ENCODE peak calls at places on chromosome 20, in six cellular contexts. One of them, this sample, is unnamed.

GRCh38 chr20:22951966-22952365 is 83.1 kb upstream of the SSTR4 start:
- DNase-seq in H9: no peak
- DNase-seq in hepatocyte: no peak
- DNase-seq in stomach: no peak
- DNase-seq in neuronal stem cell: no peak
- DNase-seq in CD8-positive, alpha-beta T cell: no peak
- DNase-seq in this sample: no peak

GRCh38 chr20:46304361-46304760 is 3.9 kb downstream of the CDH22 start:
- DNase-seq in H9: no peak
- DNase-seq in hepatocyte: no peak
- DNase-seq in stomach: no peak
- DNase-seq in neuronal stem cell: no peak
- DNase-seq in CD8-positive, alpha-beta T cell: no peak
- DNase-seq in this sample: no peak

GRCh38 chr20:31713312-31714049 is 9.2 kb downstream of the BCL2L1 start:
- DNase-seq in H9: peak
- DNase-seq in hepatocyte: peak
- DNase-seq in stomach: peak
- DNase-seq in neuronal stem cell: no peak
- DNase-seq in CD8-positive, alpha-beta T cell: no peak
- DNase-seq in this sample: no peak

GRCh38 chr20:29740951-29741593 is 1516.4 kb upstream of the DEFB115 start:
- DNase-seq in H9: no peak
- DNase-seq in hepatocyte: no peak
- DNase-seq in stomach: peak
- DNase-seq in neuronal stem cell: no peak
- DNase-seq in CD8-positive, alpha-beta T cell: no peak
- DNase-seq in this sample: no peak

GRCh38 chr20:20411841-20412240 is 43.9 kb downstream of the INSM1 start:
- DNase-seq in H9: no peak
- DNase-seq in hepatocyte: no peak
- DNase-seq in stomach: no peak
- DNase-seq in neuronal stem cell: no peak
- DNase-seq in CD8-positive, alpha-beta T cell: no peak
- DNase-seq in this sample: no peak

GRCh38 chr20:52497731-52498130 is 306.2 kb upstream of the ZFP64 start:
- DNase-seq in H9: no peak
- DNase-seq in hepatocyte: no peak
- DNase-seq in stomach: no peak
- DNase-seq in neuronal stem cell: no peak
- DNase-seq in CD8-positive, alpha-beta T cell: no peak
- DNase-seq in this sample: no peak

GRCh38 chr20:32207211-32207625 is 325 bp downstream of the PLAGL2 start:
- DNase-seq in H9: no peak
- DNase-seq in hepatocyte: peak
- DNase-seq in stomach: no peak
- DNase-seq in neuronal stem cell: no peak
- DNase-seq in CD8-positive, alpha-beta T cell: peak
- DNase-seq in this sample: no peak

GRCh38 chr20:15058836-15059235 is 721.4 kb upstream of the FLRT3 start:
- DNase-seq in H9: no peak
- DNase-seq in hepatocyte: no peak
- DNase-seq in stomach: no peak
- DNase-seq in neuronal stem cell: no peak
- DNase-seq in CD8-positive, alpha-beta T cell: no peak
- DNase-seq in this sample: no peak

GRCh38 chr20:11204926-11205768 is 531.3 kb upstream of the JAG1 start:
- DNase-seq in H9: peak
- DNase-seq in hepatocyte: peak
- DNase-seq in stomach: peak
- DNase-seq in neuronal stem cell: peak
- DNase-seq in CD8-positive, alpha-beta T cell: no peak
- DNase-seq in this sample: no peak

GRCh38 chr20:24836900-24837299 is 112.2 kb upstream of the CST7 start:
- DNase-seq in H9: peak
- DNase-seq in hepatocyte: no peak
- DNase-seq in stomach: no peak
- DNase-seq in neuronal stem cell: no peak
- DNase-seq in CD8-positive, alpha-beta T cell: no peak
- DNase-seq in this sample: no peak

GRCh38 chr20:17023811-17024210 is 203.0 kb upstream of the PCSK2 start:
- DNase-seq in H9: peak
- DNase-seq in hepatocyte: peak
- DNase-seq in stomach: no peak
- DNase-seq in neuronal stem cell: peak
- DNase-seq in CD8-positive, alpha-beta T cell: no peak
- DNase-seq in this sample: no peak

GRCh38 chr20:4681971-4682370 is 39.7 kb upstream of the PRND start:
- DNase-seq in H9: no peak
- DNase-seq in hepatocyte: peak
- DNase-seq in stomach: no peak
- DNase-seq in neuronal stem cell: no peak
- DNase-seq in CD8-positive, alpha-beta T cell: no peak
- DNase-seq in this sample: no peak

GRCh38 chr20:63874254-63874653 is 9.2 kb downstream of the TPD52L2 start:
- DNase-seq in H9: no peak
- DNase-seq in hepatocyte: no peak
- DNase-seq in stomach: no peak
- DNase-seq in neuronal stem cell: no peak
- DNase-seq in CD8-positive, alpha-beta T cell: no peak
- DNase-seq in this sample: no peak

GRCh38 chr20:58694241-58695083 is 1.9 kb downstream of the NPEPL1 start:
- DNase-seq in H9: peak
- DNase-seq in hepatocyte: no peak
- DNase-seq in stomach: no peak
- DNase-seq in neuronal stem cell: no peak
- DNase-seq in CD8-positive, alpha-beta T cell: no peak
- DNase-seq in this sample: no peak

GRCh38 chr20:63639093-63639860 is 12.4 kb upstream of the GMEB2 start:
- DNase-seq in H9: no peak
- DNase-seq in hepatocyte: no peak
- DNase-seq in stomach: peak
- DNase-seq in neuronal stem cell: no peak
- DNase-seq in CD8-positive, alpha-beta T cell: peak
- DNase-seq in this sample: no peak

GRCh38 chr20:3071266-3071609 is 182 bp upstream of the OXT start:
- DNase-seq in H9: no peak
- DNase-seq in hepatocyte: no peak
- DNase-seq in stomach: no peak
- DNase-seq in neuronal stem cell: no peak
- DNase-seq in CD8-positive, alpha-beta T cell: no peak
- DNase-seq in this sample: no peak

GRCh38 chr20:55530763-55531162 is 474.6 kb downstream of the CBLN4 start:
- DNase-seq in H9: no peak
- DNase-seq in hepatocyte: no peak
- DNase-seq in stomach: no peak
- DNase-seq in neuronal stem cell: no peak
- DNase-seq in CD8-positive, alpha-beta T cell: no peak
- DNase-seq in this sample: no peak

GRCh38 chr20:39081255-39081654 is 119.1 kb downstream of the DHX35 start:
- DNase-seq in H9: peak
- DNase-seq in hepatocyte: peak
- DNase-seq in stomach: peak
- DNase-seq in neuronal stem cell: peak
- DNase-seq in CD8-positive, alpha-beta T cell: peak
- DNase-seq in this sample: peak

GRCh38 chr20:59680852-59681251 is 76.5 kb downstream of the PHACTR3 start:
- DNase-seq in H9: no peak
- DNase-seq in hepatocyte: no peak
- DNase-seq in stomach: no peak
- DNase-seq in neuronal stem cell: no peak
- DNase-seq in CD8-positive, alpha-beta T cell: no peak
- DNase-seq in this sample: no peak

GRCh38 chr20:16229813-16230212 is 343.4 kb downstream of the KIF16B start:
- DNase-seq in H9: no peak
- DNase-seq in hepatocyte: no peak
- DNase-seq in stomach: no peak
- DNase-seq in neuronal stem cell: no peak
- DNase-seq in CD8-positive, alpha-beta T cell: no peak
- DNase-seq in this sample: no peak

GRCh38 chr20:59526242-59527225 is 77.8 kb upstream of the PHACTR3 start:
- DNase-seq in H9: peak
- DNase-seq in hepatocyte: peak
- DNase-seq in stomach: no peak
- DNase-seq in neuronal stem cell: no peak
- DNase-seq in CD8-positive, alpha-beta T cell: no peak
- DNase-seq in this sample: no peak

GRCh38 chr20:38872491-38873049 is 53.6 kb upstream of the FAM83D start:
- DNase-seq in H9: no peak
- DNase-seq in hepatocyte: no peak
- DNase-seq in stomach: no peak
- DNase-seq in neuronal stem cell: no peak
- DNase-seq in CD8-positive, alpha-beta T cell: no peak
- DNase-seq in this sample: no peak

GRCh38 chr20:47118201-47118600 is 223.6 kb downstream of the EYA2 start:
- DNase-seq in H9: no peak
- DNase-seq in hepatocyte: no peak
- DNase-seq in stomach: no peak
- DNase-seq in neuronal stem cell: peak
- DNase-seq in CD8-positive, alpha-beta T cell: no peak
- DNase-seq in this sample: no peak

GRCh38 chr20:32319100-32319499 is 39.0 kb upstream of the ASXL1 start:
- DNase-seq in H9: no peak
- DNase-seq in hepatocyte: no peak
- DNase-seq in stomach: no peak
- DNase-seq in neuronal stem cell: no peak
- DNase-seq in CD8-positive, alpha-beta T cell: no peak
- DNase-seq in this sample: no peak

GRCh38 chr20:16018881-16019280 is 554.4 kb downstream of the KIF16B start:
- DNase-seq in H9: no peak
- DNase-seq in hepatocyte: no peak
- DNase-seq in stomach: no peak
- DNase-seq in neuronal stem cell: no peak
- DNase-seq in CD8-positive, alpha-beta T cell: no peak
- DNase-seq in this sample: no peak

GRCh38 chr20:32470025-32470861 is 112.1 kb downstream of the ASXL1 start:
- DNase-seq in H9: peak
- DNase-seq in hepatocyte: peak
- DNase-seq in stomach: no peak
- DNase-seq in neuronal stem cell: no peak
- DNase-seq in CD8-positive, alpha-beta T cell: peak
- DNase-seq in this sample: no peak

GRCh38 chr20:49166534-49167449 is 21.3 kb downstream of the STAU1 start:
- DNase-seq in H9: no peak
- DNase-seq in hepatocyte: no peak
- DNase-seq in stomach: no peak
- DNase-seq in neuronal stem cell: no peak
- DNase-seq in CD8-positive, alpha-beta T cell: no peak
- DNase-seq in this sample: no peak
- H3K27ac ChIP-seq in H9: no peak
- H3K27ac ChIP-seq in hepatocyte: no peak
- H3K27ac ChIP-seq in stomach: no peak
- H3K27ac ChIP-seq in neuronal stem cell: no peak
- H3K27ac ChIP-seq in CD8-positive, alpha-beta T cell: no peak
- H3K27ac ChIP-seq in this sample: peak

GRCh38 chr20:51126337-51126736 is 103.4 kb upstream of the KCNG1 start:
- DNase-seq in H9: no peak
- DNase-seq in hepatocyte: no peak
- DNase-seq in stomach: no peak
- DNase-seq in neuronal stem cell: no peak
- DNase-seq in CD8-positive, alpha-beta T cell: no peak
- DNase-seq in this sample: no peak
- H3K27ac ChIP-seq in H9: no peak
- H3K27ac ChIP-seq in hepatocyte: peak
- H3K27ac ChIP-seq in stomach: no peak
- H3K27ac ChIP-seq in neuronal stem cell: no peak
- H3K27ac ChIP-seq in CD8-positive, alpha-beta T cell: no peak
- H3K27ac ChIP-seq in this sample: no peak

DNA sequence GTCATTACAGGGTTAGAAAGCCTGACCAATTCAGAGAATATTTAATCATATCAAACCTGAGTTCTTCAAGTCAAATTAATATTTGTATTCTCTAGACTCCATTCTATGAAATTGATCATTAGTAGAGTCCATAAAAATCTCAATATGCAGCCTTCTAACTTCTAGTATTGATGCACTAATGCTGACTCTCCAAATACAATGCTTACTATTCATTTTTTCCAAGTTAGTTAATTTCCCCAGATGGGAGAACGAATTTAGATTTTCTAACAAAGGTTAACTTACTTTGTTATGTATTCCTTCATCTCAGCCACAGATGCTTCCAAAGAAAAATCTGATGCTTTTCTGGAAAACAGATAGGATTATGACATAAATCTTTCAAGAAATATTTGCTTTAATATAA is 12.4 kb upstream of the NDRG3 start:
- DNase-seq in H9: no peak
- DNase-seq in hepatocyte: no peak
- DNase-seq in stomach: no peak
- DNase-seq in neuronal stem cell: no peak
- DNase-seq in CD8-positive, alpha-beta T cell: no peak
- DNase-seq in this sample: no peak
- H3K27ac ChIP-seq in H9: no peak
- H3K27ac ChIP-seq in hepatocyte: no peak
- H3K27ac ChIP-seq in stomach: no peak
- H3K27ac ChIP-seq in neuronal stem cell: no peak
- H3K27ac ChIP-seq in CD8-positive, alpha-beta T cell: no peak
- H3K27ac ChIP-seq in this sample: no peak

GRCh38 chr20:362271-363254 is 15.7 kb downstream of the NRSN2 start:
- DNase-seq in H9: peak
- DNase-seq in hepatocyte: peak
- DNase-seq in stomach: peak
- DNase-seq in neuronal stem cell: no peak
- DNase-seq in CD8-positive, alpha-beta T cell: no peak
- DNase-seq in this sample: no peak
- H3K27ac ChIP-seq in H9: no peak
- H3K27ac ChIP-seq in hepatocyte: no peak
- H3K27ac ChIP-seq in stomach: no peak
- H3K27ac ChIP-seq in neuronal stem cell: no peak
- H3K27ac ChIP-seq in CD8-positive, alpha-beta T cell: no peak
- H3K27ac ChIP-seq in this sample: no peak

DNA sequence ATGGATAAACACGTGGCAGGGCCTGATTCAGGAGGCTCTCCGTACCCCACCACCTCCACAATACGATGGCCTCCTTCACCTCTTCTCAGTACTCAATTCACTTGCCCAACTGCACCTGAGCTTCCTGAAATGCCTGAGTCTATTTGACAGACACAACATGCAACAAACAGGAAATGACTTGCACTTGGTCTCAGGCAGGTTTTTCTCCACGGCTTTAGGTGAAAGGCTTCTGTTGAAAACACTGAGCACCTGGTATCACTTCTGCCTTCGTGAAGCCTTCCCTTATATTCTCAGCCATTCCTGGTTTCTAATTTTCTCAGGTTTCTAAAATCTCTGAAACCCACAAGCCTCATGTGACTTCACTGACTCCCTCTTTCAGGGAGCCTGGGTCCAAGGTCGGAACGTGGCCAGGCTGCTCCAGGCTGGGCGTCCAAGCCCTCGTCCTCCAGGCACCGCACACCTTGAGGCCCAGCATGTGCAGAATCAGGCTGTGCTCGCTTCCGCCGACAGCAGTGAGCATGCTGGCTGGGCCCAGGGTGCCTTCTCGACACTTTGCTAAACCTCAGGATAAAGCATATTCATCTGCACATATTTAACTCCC is 34.7 kb downstream of the TAF4 start:
- DNase-seq in H9: no peak
- DNase-seq in hepatocyte: no peak
- DNase-seq in stomach: no peak
- DNase-seq in neuronal stem cell: no peak
- DNase-seq in CD8-positive, alpha-beta T cell: peak
- DNase-seq in this sample: peak
- H3K27ac ChIP-seq in H9: no peak
- H3K27ac ChIP-seq in hepatocyte: no peak
- H3K27ac ChIP-seq in stomach: no peak
- H3K27ac ChIP-seq in neuronal stem cell: no peak
- H3K27ac ChIP-seq in CD8-positive, alpha-beta T cell: peak
- H3K27ac ChIP-seq in this sample: peak

This sample was measured in naive thymus-derived CD4-positive, alpha-beta T cell.